ENCODE peak calls at places on chromosomes 1 and 21, in nine cellular contexts. One of them, this sample, is unnamed.

GRCh38 chr1:190444464-190444863 is 33.2 kb downstream of the BRINP3 start:
- DNase-seq in IMR-90: no peak
- DNase-seq in MM.1S: no peak
- DNase-seq in fibroblast of mammary gland: no peak
- DNase-seq in GM06990: no peak
- DNase-seq in foreskin fibroblast: no peak
- DNase-seq in fibroblast of pulmonary artery: no peak
- DNase-seq in AG09309: no peak
- DNase-seq in NB4: no peak
- DNase-seq in this sample: no peak

GRCh38 chr1:84253041-84253440 is 48.5 kb upstream of the SAMD13 start:
- DNase-seq in IMR-90: peak; percentile 85
- DNase-seq in MM.1S: no peak
- DNase-seq in fibroblast of mammary gland: peak; percentile 34
- DNase-seq in GM06990: no peak
- DNase-seq in foreskin fibroblast: no peak
- DNase-seq in fibroblast of pulmonary artery: peak; percentile 52
- DNase-seq in AG09309: no peak
- DNase-seq in NB4: no peak
- DNase-seq in this sample: peak; percentile 9

GRCh38 chr1:38044224-38045215 is 2.1 kb downstream of the POU3F1 start:
- DNase-seq in IMR-90: no peak
- DNase-seq in MM.1S: no peak
- DNase-seq in fibroblast of mammary gland: no peak
- DNase-seq in GM06990: no peak
- DNase-seq in foreskin fibroblast: no peak
- DNase-seq in fibroblast of pulmonary artery: no peak
- DNase-seq in AG09309: no peak
- DNase-seq in NB4: no peak
- DNase-seq in this sample: no peak

GRCh38 chr1:207672525-207673130 is 27.7 kb downstream of the CR1L start:
- DNase-seq in IMR-90: peak; percentile 21
- DNase-seq in MM.1S: peak; percentile 69
- DNase-seq in fibroblast of mammary gland: peak; percentile 55
- DNase-seq in GM06990: no peak
- DNase-seq in foreskin fibroblast: peak; percentile 14
- DNase-seq in fibroblast of pulmonary artery: peak; percentile 37
- DNase-seq in AG09309: no peak
- DNase-seq in NB4: peak; percentile 73
- DNase-seq in this sample: peak; percentile 81

GRCh38 chr1:25103180-25103790 is 129.0 kb downstream of the SYF2 start:
- DNase-seq in IMR-90: no peak
- DNase-seq in MM.1S: no peak
- DNase-seq in fibroblast of mammary gland: no peak
- DNase-seq in GM06990: no peak
- DNase-seq in foreskin fibroblast: no peak
- DNase-seq in fibroblast of pulmonary artery: no peak
- DNase-seq in AG09309: no peak
- DNase-seq in NB4: peak; percentile 40
- DNase-seq in this sample: no peak

GRCh38 chr1:8293141-8293540 is 24.8 kb upstream of the SLC45A1 start:
- DNase-seq in IMR-90: no peak
- DNase-seq in MM.1S: no peak
- DNase-seq in fibroblast of mammary gland: no peak
- DNase-seq in GM06990: no peak
- DNase-seq in foreskin fibroblast: no peak
- DNase-seq in fibroblast of pulmonary artery: no peak
- DNase-seq in AG09309: no peak
- DNase-seq in NB4: no peak
- DNase-seq in this sample: no peak

GRCh38 chr1:208513799-208514198 is 269.6 kb upstream of the PLXNA2 start:
- DNase-seq in IMR-90: no peak
- DNase-seq in MM.1S: no peak
- DNase-seq in fibroblast of mammary gland: no peak
- DNase-seq in GM06990: no peak
- DNase-seq in foreskin fibroblast: no peak
- DNase-seq in fibroblast of pulmonary artery: no peak
- DNase-seq in AG09309: no peak
- DNase-seq in NB4: no peak
- DNase-seq in this sample: no peak

GRCh38 chr1:204575221-204576190 is 59.3 kb downstream of the MDM4 start:
- DNase-seq in IMR-90: no peak
- DNase-seq in MM.1S: no peak
- DNase-seq in fibroblast of mammary gland: no peak
- DNase-seq in GM06990: no peak
- DNase-seq in foreskin fibroblast: no peak
- DNase-seq in fibroblast of pulmonary artery: no peak
- DNase-seq in AG09309: no peak
- DNase-seq in NB4: no peak
- DNase-seq in this sample: no peak

GRCh38 chr1:231354330-231355020 is 16.4 kb downstream of the SPRTN start:
- DNase-seq in IMR-90: peak; percentile 75
- DNase-seq in MM.1S: no peak
- DNase-seq in fibroblast of mammary gland: no peak
- DNase-seq in GM06990: no peak
- DNase-seq in foreskin fibroblast: no peak
- DNase-seq in fibroblast of pulmonary artery: peak; percentile 62
- DNase-seq in AG09309: no peak
- DNase-seq in NB4: no peak
- DNase-seq in this sample: no peak

GRCh38 chr21:25983745-25984144 is 186.8 kb downstream of the APP start:
- DNase-seq in IMR-90: no peak
- DNase-seq in MM.1S: no peak
- DNase-seq in fibroblast of mammary gland: no peak
- DNase-seq in GM06990: no peak
- DNase-seq in foreskin fibroblast: no peak
- DNase-seq in fibroblast of pulmonary artery: peak; percentile 46
- DNase-seq in AG09309: no peak
- DNase-seq in NB4: no peak
- DNase-seq in this sample: no peak

GRCh38 chr1:15243275-15244043 is 3.6 kb upstream of the FHAD1 start:
- DNase-seq in IMR-90: peak; percentile 14
- DNase-seq in MM.1S: no peak
- DNase-seq in fibroblast of mammary gland: no peak
- DNase-seq in GM06990: no peak
- DNase-seq in foreskin fibroblast: no peak
- DNase-seq in fibroblast of pulmonary artery: no peak
- DNase-seq in AG09309: no peak
- DNase-seq in NB4: no peak
- DNase-seq in this sample: no peak

GRCh38 chr21:43749686-43750262 is 26.3 kb downstream of the CSTB start:
- DNase-seq in IMR-90: no peak
- DNase-seq in MM.1S: no peak
- DNase-seq in fibroblast of mammary gland: no peak
- DNase-seq in GM06990: no peak
- DNase-seq in foreskin fibroblast: no peak
- DNase-seq in fibroblast of pulmonary artery: no peak
- DNase-seq in AG09309: no peak
- DNase-seq in NB4: no peak
- DNase-seq in this sample: no peak

GRCh38 chr1:41425369-41425768 is 59.1 kb downstream of the EDN2 start:
- DNase-seq in IMR-90: no peak
- DNase-seq in MM.1S: no peak
- DNase-seq in fibroblast of mammary gland: no peak
- DNase-seq in GM06990: no peak
- DNase-seq in foreskin fibroblast: no peak
- DNase-seq in fibroblast of pulmonary artery: no peak
- DNase-seq in AG09309: no peak
- DNase-seq in NB4: no peak
- DNase-seq in this sample: no peak

GRCh38 chr1:151282883-151283725 is 1.0 kb downstream of the ZNF687 start:
- DNase-seq in IMR-90: no peak
- DNase-seq in MM.1S: peak; percentile 27
- DNase-seq in fibroblast of mammary gland: no peak
- DNase-seq in GM06990: no peak
- DNase-seq in foreskin fibroblast: no peak
- DNase-seq in fibroblast of pulmonary artery: no peak
- DNase-seq in AG09309: no peak
- DNase-seq in NB4: peak; percentile 61
- DNase-seq in this sample: peak; percentile 31

DNA sequence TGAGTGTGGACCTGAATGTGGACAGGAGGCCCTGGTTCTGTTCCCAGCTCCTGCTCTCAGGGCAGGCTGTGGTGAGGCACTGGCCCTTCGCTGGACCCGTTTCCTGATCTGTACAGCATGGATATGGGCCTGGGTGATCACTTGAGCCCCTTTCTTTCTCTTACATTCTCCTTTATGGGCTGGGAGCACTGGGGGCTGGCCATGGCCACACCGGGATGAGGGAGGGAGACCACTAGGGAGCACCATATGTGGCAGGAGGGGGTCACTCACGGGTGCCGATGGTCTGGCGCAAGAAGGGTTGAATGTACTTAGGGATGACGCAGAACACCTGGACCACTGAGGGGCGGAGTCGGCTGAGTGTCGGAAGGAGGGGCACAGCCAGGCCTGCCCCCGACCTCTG is 2.7 kb downstream of the DCST2 start:
- DNase-seq in IMR-90: no peak
- DNase-seq in MM.1S: no peak
- DNase-seq in fibroblast of mammary gland: no peak
- DNase-seq in GM06990: no peak
- DNase-seq in foreskin fibroblast: no peak
- DNase-seq in fibroblast of pulmonary artery: no peak
- DNase-seq in AG09309: no peak
- DNase-seq in NB4: no peak
- DNase-seq in this sample: no peak
- TF ChIP-seq CTCF in IMR-90: no peak
- TF ChIP-seq CTCF in MM.1S: no peak
- TF ChIP-seq CTCF in fibroblast of mammary gland: no peak
- TF ChIP-seq CTCF in GM06990: no peak
- TF ChIP-seq CTCF in foreskin fibroblast: no peak
- TF ChIP-seq CTCF in fibroblast of pulmonary artery: no peak
- TF ChIP-seq CTCF in AG09309: no peak
- TF ChIP-seq CTCF in NB4: no peak
- TF ChIP-seq CTCF in this sample: no peak

GRCh38 chr1:99766378-99766800 is at the start of gene FRRS1:
- DNase-seq in IMR-90: peak; percentile 64
- DNase-seq in MM.1S: peak; percentile 82
- DNase-seq in fibroblast of mammary gland: peak; percentile 71
- DNase-seq in GM06990: peak; percentile 79
- DNase-seq in foreskin fibroblast: peak; percentile 23
- DNase-seq in fibroblast of pulmonary artery: peak; percentile 78
- DNase-seq in AG09309: peak; percentile 14
- DNase-seq in NB4: peak; percentile 93
- DNase-seq in this sample: peak; percentile 94
- TF ChIP-seq CTCF in IMR-90: no peak
- TF ChIP-seq CTCF in MM.1S: no peak
- TF ChIP-seq CTCF in fibroblast of mammary gland: no peak
- TF ChIP-seq CTCF in GM06990: peak; percentile 14
- TF ChIP-seq CTCF in foreskin fibroblast: no peak
- TF ChIP-seq CTCF in fibroblast of pulmonary artery: no peak
- TF ChIP-seq CTCF in AG09309: no peak
- TF ChIP-seq CTCF in NB4: no peak
- TF ChIP-seq CTCF in this sample: no peak

GRCh38 chr1:21052034-21052433 is 124.7 kb downstream of the EIF4G3 start:
- DNase-seq in IMR-90: no peak
- DNase-seq in MM.1S: no peak
- DNase-seq in fibroblast of mammary gland: no peak
- DNase-seq in GM06990: no peak
- DNase-seq in foreskin fibroblast: no peak
- DNase-seq in fibroblast of pulmonary artery: no peak
- DNase-seq in AG09309: no peak
- DNase-seq in NB4: no peak
- DNase-seq in this sample: no peak

GRCh38 chr1:21050031-21050430 is 126.7 kb downstream of the EIF4G3 start:
- DNase-seq in IMR-90: peak; percentile 88
- DNase-seq in MM.1S: no peak
- DNase-seq in fibroblast of mammary gland: peak; percentile 79
- DNase-seq in GM06990: no peak
- DNase-seq in foreskin fibroblast: peak; percentile 35
- DNase-seq in fibroblast of pulmonary artery: peak; percentile 81
- DNase-seq in AG09309: no peak
- DNase-seq in NB4: no peak
- DNase-seq in this sample: no peak

GRCh38 chr1:21048462-21048861 is 128.2 kb downstream of the EIF4G3 start:
- DNase-seq in IMR-90: no peak
- DNase-seq in MM.1S: no peak
- DNase-seq in fibroblast of mammary gland: no peak
- DNase-seq in GM06990: no peak
- DNase-seq in foreskin fibroblast: no peak
- DNase-seq in fibroblast of pulmonary artery: no peak
- DNase-seq in AG09309: no peak
- DNase-seq in NB4: no peak
- DNase-seq in this sample: no peak

GRCh38 chr1:21046132-21046531 is 130.6 kb downstream of the EIF4G3 start:
- DNase-seq in IMR-90: no peak
- DNase-seq in MM.1S: no peak
- DNase-seq in fibroblast of mammary gland: no peak
- DNase-seq in GM06990: no peak
- DNase-seq in foreskin fibroblast: no peak
- DNase-seq in fibroblast of pulmonary artery: no peak
- DNase-seq in AG09309: no peak
- DNase-seq in NB4: no peak
- DNase-seq in this sample: no peak

GRCh38 chr1:21051177-21051576 is 125.5 kb downstream of the EIF4G3 start:
- DNase-seq in IMR-90: no peak
- DNase-seq in MM.1S: no peak
- DNase-seq in fibroblast of mammary gland: no peak
- DNase-seq in GM06990: no peak
- DNase-seq in foreskin fibroblast: no peak
- DNase-seq in fibroblast of pulmonary artery: no peak
- DNase-seq in AG09309: no peak
- DNase-seq in NB4: peak; percentile 11
- DNase-seq in this sample: no peak
- TF ChIP-seq CTCF in IMR-90: no peak
- TF ChIP-seq CTCF in MM.1S: no peak
- TF ChIP-seq CTCF in fibroblast of mammary gland: no peak
- TF ChIP-seq CTCF in GM06990: no peak
- TF ChIP-seq CTCF in foreskin fibroblast: no peak
- TF ChIP-seq CTCF in fibroblast of pulmonary artery: no peak
- TF ChIP-seq CTCF in AG09309: no peak
- TF ChIP-seq CTCF in NB4: no peak
- TF ChIP-seq CTCF in this sample: no peak

DNA sequence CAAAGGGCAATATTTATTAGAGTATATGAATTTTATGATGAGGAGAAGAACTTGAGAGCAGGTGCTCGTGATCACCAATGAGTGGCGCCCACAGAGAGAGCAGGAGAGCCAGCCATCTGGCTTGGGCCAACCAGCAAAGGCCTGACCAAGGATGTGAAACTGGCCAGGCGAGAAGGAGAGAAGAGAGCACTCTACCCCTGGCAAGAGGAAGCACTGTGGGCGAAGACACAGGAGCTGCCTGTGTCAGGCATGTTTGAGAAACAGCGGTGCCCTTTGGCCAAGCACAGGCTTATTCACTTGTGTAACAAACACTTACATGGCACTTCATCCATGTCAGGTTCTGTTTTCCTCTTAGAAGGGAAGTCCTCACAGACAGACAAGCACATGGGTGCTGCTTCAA is 4.2 kb upstream of the SIPA1L2 start:
- DNase-seq in IMR-90: no peak
- DNase-seq in MM.1S: peak; percentile 53
- DNase-seq in fibroblast of mammary gland: no peak
- DNase-seq in GM06990: no peak
- DNase-seq in foreskin fibroblast: no peak
- DNase-seq in fibroblast of pulmonary artery: no peak
- DNase-seq in AG09309: no peak
- DNase-seq in NB4: peak; percentile 28
- DNase-seq in this sample: peak; percentile 9
- TF ChIP-seq CTCF in IMR-90: no peak
- TF ChIP-seq CTCF in MM.1S: peak; percentile 9
- TF ChIP-seq CTCF in fibroblast of mammary gland: no peak
- TF ChIP-seq CTCF in GM06990: peak; percentile 10
- TF ChIP-seq CTCF in foreskin fibroblast: no peak
- TF ChIP-seq CTCF in fibroblast of pulmonary artery: no peak
- TF ChIP-seq CTCF in AG09309: no peak
- TF ChIP-seq CTCF in NB4: no peak
- TF ChIP-seq CTCF in this sample: no peak

GRCh38 chr1:234543442-234544093 is 64.6 kb upstream of the TARBP1 start:
- DNase-seq in IMR-90: no peak
- DNase-seq in MM.1S: no peak
- DNase-seq in fibroblast of mammary gland: no peak
- DNase-seq in GM06990: no peak
- DNase-seq in foreskin fibroblast: no peak
- DNase-seq in fibroblast of pulmonary artery: no peak
- DNase-seq in AG09309: no peak
- DNase-seq in NB4: no peak
- DNase-seq in this sample: no peak
- TF ChIP-seq CTCF in IMR-90: no peak
- TF ChIP-seq CTCF in MM.1S: no peak
- TF ChIP-seq CTCF in fibroblast of mammary gland: peak; percentile 1
- TF ChIP-seq CTCF in GM06990: no peak
- TF ChIP-seq CTCF in foreskin fibroblast: no peak
- TF ChIP-seq CTCF in fibroblast of pulmonary artery: no peak
- TF ChIP-seq CTCF in AG09309: peak; percentile 4
- TF ChIP-seq CTCF in NB4: no peak
- TF ChIP-seq CTCF in this sample: no peak

This sample was measured in epithelial cell of esophagus.